ENCODE peak calls at places on chromosomes 16 and 17, in six cellular contexts. One of them, this sample, is unnamed.

GRCh38 chr17:76905836-76906235 is 37.6 kb downstream of the MGAT5B start:
- DNase-seq in HepG2: no peak
- DNase-seq in HCT116: no peak
- DNase-seq in GM12878: no peak
- DNase-seq in SK-N-SH: no peak
- DNase-seq in H1: no peak
- DNase-seq in this sample: no peak

GRCh38 chr16:20899503-20900298 is 457 bp downstream of the DCUN1D3 start:
- DNase-seq in HCT116: no peak
- DNase-seq in GM12878: no peak
- DNase-seq in HepG2: peak
- DNase-seq in H1: peak
- DNase-seq in SK-N-SH: peak
- DNase-seq in this sample: no peak

GRCh38 chr17:40659909-40660308 is 5.1 kb downstream of the KRT222 start:
- DNase-seq in HCT116: no peak
- DNase-seq in HepG2: no peak
- DNase-seq in GM12878: no peak
- DNase-seq in SK-N-SH: no peak
- DNase-seq in H1: no peak
- DNase-seq in this sample: no peak

GRCh38 chr17:69997332-69997731 is 77.7 kb upstream of the KCNJ16 start:
- DNase-seq in SK-N-SH: no peak
- DNase-seq in H1: no peak
- DNase-seq in GM12878: no peak
- DNase-seq in HCT116: no peak
- DNase-seq in HepG2: no peak
- DNase-seq in this sample: no peak

GRCh38 chr16:11320170-11320569 is 25.1 kb upstream of the RMI2 start:
- DNase-seq in HepG2: no peak
- DNase-seq in GM12878: no peak
- DNase-seq in HCT116: no peak
- DNase-seq in SK-N-SH: no peak
- DNase-seq in H1: no peak
- DNase-seq in this sample: peak

GRCh38 chr16:76653390-76654026 is 376.3 kb downstream of the CNTNAP4 start:
- DNase-seq in H1: no peak
- DNase-seq in SK-N-SH: peak
- DNase-seq in HepG2: peak
- DNase-seq in HCT116: no peak
- DNase-seq in GM12878: peak
- DNase-seq in this sample: peak

GRCh38 chr17:37180371-37180770 is 195.4 kb upstream of the C17orf78 start:
- DNase-seq in GM12878: no peak
- DNase-seq in HCT116: no peak
- DNase-seq in SK-N-SH: no peak
- DNase-seq in H1: no peak
- DNase-seq in HepG2: no peak
- DNase-seq in this sample: no peak

GRCh38 chr16:56268799-56269198 is 77.5 kb downstream of the GNAO1 start:
- DNase-seq in H1: no peak
- DNase-seq in HepG2: no peak
- DNase-seq in HCT116: no peak
- DNase-seq in SK-N-SH: no peak
- DNase-seq in GM12878: no peak
- DNase-seq in this sample: no peak

GRCh38 chr17:64420143-64420670 is 28.7 kb upstream of the MILR1 start:
- DNase-seq in SK-N-SH: peak
- DNase-seq in HepG2: peak
- DNase-seq in HCT116: peak
- DNase-seq in H1: no peak
- DNase-seq in GM12878: no peak
- DNase-seq in this sample: peak

GRCh38 chr17:15109608-15110007 is 155.5 kb downstream of the PMP22 start:
- DNase-seq in H1: no peak
- DNase-seq in SK-N-SH: no peak
- DNase-seq in HepG2: no peak
- DNase-seq in GM12878: no peak
- DNase-seq in HCT116: no peak
- DNase-seq in this sample: no peak

GRCh38 chr16:23948949-23949392 is 113.2 kb downstream of the PRKCB start:
- DNase-seq in HCT116: no peak
- DNase-seq in GM12878: no peak
- DNase-seq in H1: no peak
- DNase-seq in HepG2: no peak
- DNase-seq in SK-N-SH: no peak
- DNase-seq in this sample: no peak

GRCh38 chr16:68776821-68777485 is 39.9 kb downstream of the CDH1 start:
- DNase-seq in H1: no peak
- DNase-seq in GM12878: peak
- DNase-seq in HCT116: no peak
- DNase-seq in HepG2: no peak
- DNase-seq in SK-N-SH: no peak
- DNase-seq in this sample: no peak

GRCh38 chr16:79644977-79645667 is 44.6 kb upstream of the MAF start:
- DNase-seq in SK-N-SH: no peak
- DNase-seq in HepG2: no peak
- DNase-seq in GM12878: no peak
- DNase-seq in H1: no peak
- DNase-seq in HCT116: no peak
- DNase-seq in this sample: no peak

GRCh38 chr16:67326472-67327309 is at the start of the genes KCTD19 and LRRC36:
- DNase-seq in HepG2: peak
- DNase-seq in SK-N-SH: peak
- DNase-seq in HCT116: no peak
- DNase-seq in H1: peak
- DNase-seq in GM12878: no peak
- DNase-seq in this sample: no peak

GRCh38 chr17:68035131-68035522 is 408 bp upstream of the KPNA2 start:
- DNase-seq in GM12878: no peak
- DNase-seq in HCT116: no peak
- DNase-seq in HepG2: no peak
- DNase-seq in H1: peak
- DNase-seq in SK-N-SH: no peak
- DNase-seq in this sample: no peak

GRCh38 chr17:81524063-81524864 is 3.9 kb upstream of the FSCN2 start:
- DNase-seq in SK-N-SH: no peak
- DNase-seq in HepG2: no peak
- DNase-seq in H1: no peak
- DNase-seq in HCT116: no peak
- DNase-seq in GM12878: no peak
- DNase-seq in this sample: no peak
- TF ChIP-seq JUND in SK-N-SH: no peak
- TF ChIP-seq JUND in HepG2: no peak
- TF ChIP-seq JUND in H1: no peak
- TF ChIP-seq JUND in HCT116: no peak
- TF ChIP-seq JUND in GM12878: no peak
- TF ChIP-seq JUND in this sample: no peak

DNA sequence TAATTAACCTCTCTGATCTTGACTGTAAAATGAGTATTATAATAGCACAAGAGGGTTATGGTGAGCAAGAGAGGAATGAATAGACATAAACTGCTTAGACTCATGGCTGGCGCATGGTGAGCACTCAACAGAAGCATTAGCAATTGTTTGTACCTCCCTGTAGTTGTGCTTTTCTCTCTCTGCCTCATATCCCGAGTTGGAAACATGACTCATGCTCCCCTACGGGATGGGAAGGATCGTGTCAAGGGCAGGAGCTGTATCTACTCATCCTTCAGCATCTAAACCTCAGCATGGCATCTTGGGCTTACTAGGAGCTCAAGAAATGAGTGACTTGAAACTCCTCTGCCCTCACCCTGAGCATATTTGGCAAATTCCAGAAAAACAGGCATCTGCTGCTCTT is 299.6 kb downstream of the MAP2K4 start:
- DNase-seq in HepG2: no peak
- DNase-seq in HCT116: no peak
- DNase-seq in H1: no peak
- DNase-seq in GM12878: no peak
- DNase-seq in SK-N-SH: no peak
- DNase-seq in this sample: no peak
- TF ChIP-seq JUND in HepG2: no peak
- TF ChIP-seq JUND in HCT116: no peak
- TF ChIP-seq JUND in H1: no peak
- TF ChIP-seq JUND in GM12878: no peak
- TF ChIP-seq JUND in SK-N-SH: no peak
- TF ChIP-seq JUND in this sample: no peak

GRCh38 chr17:4003131-4003500 is 38.9 kb upstream of the ATP2A3 start:
- DNase-seq in H1: no peak
- DNase-seq in SK-N-SH: no peak
- DNase-seq in HCT116: no peak
- DNase-seq in HepG2: no peak
- DNase-seq in GM12878: no peak
- DNase-seq in this sample: no peak
- TF ChIP-seq JUND in H1: no peak
- TF ChIP-seq JUND in SK-N-SH: no peak
- TF ChIP-seq JUND in HCT116: no peak
- TF ChIP-seq JUND in HepG2: no peak
- TF ChIP-seq JUND in GM12878: no peak
- TF ChIP-seq JUND in this sample: no peak

GRCh38 chr17:18043491-18043890 is 4.3 kb downstream of the GID4 start:
- DNase-seq in HepG2: no peak
- DNase-seq in H1: no peak
- DNase-seq in SK-N-SH: no peak
- DNase-seq in GM12878: no peak
- DNase-seq in HCT116: peak
- DNase-seq in this sample: peak
- TF ChIP-seq JUND in HepG2: no peak
- TF ChIP-seq JUND in H1: no peak
- TF ChIP-seq JUND in SK-N-SH: no peak
- TF ChIP-seq JUND in GM12878: no peak
- TF ChIP-seq JUND in HCT116: no peak
- TF ChIP-seq JUND in this sample: no peak

This sample was measured in T47D.